ENCODE peak calls at places on chromosomes 2 and 18, in seven cellular contexts. L is stomach, B is lower leg skin, K is adrenal gland, C is prostate gland, O is heart left ventricle, I is body of pancreas. E is an unnamed sample.

GRCh38 chr2:37928377-37928776 is 3.3 kb downstream of the RMDN2 start:
- DNase-seq in L (no peak), I (no peak), B (no peak), O (no peak), K (no peak), C (no peak), E (no peak)

GRCh38 chr2:29011650-29012060 is 30.6 kb downstream of the TOGARAM2 start:
- DNase-seq in L (peak), K (peak), C (no peak), B (no peak), I (peak), O (peak), E (peak)

GRCh38 chr2:26516246-26516645 is 38.3 kb upstream of the OTOF start:
- DNase-seq in K (no peak), C (no peak), B (no peak), I (no peak), L (no peak), O (no peak), E (no peak)

GRCh38 chr2:202140522-202141292 is 67.7 kb downstream of the KIAA2012 start:
- DNase-seq in O (no peak), I (no peak), C (no peak), L (no peak), K (no peak), B (no peak), E (no peak)

GRCh38 chr2:178109813-178110212 is 2.4 kb upstream of the RBM45 start:
- DNase-seq in K (no peak), C (no peak), B (no peak), O (no peak), L (no peak), I (no peak), E (no peak)

GRCh38 chr2:39851691-39852110 is 72.6 kb upstream of the THUMPD2 start:
- DNase-seq in I (no peak), C (no peak), K (peak), L (no peak), B (no peak), O (no peak), E (no peak)

GRCh38 chr2:223537669-223538601 is 64.2 kb downstream of the SCG2 start:
- DNase-seq in I (no peak), L (no peak), K (no peak), C (no peak), O (no peak), B (no peak), E (no peak)

GRCh38 chr2:67877281-67877680 is 185.5 kb downstream of the C1D start:
- DNase-seq in K (no peak), C (no peak), I (no peak), B (no peak), O (no peak), L (no peak), E (no peak)

GRCh38 chr2:2291500-2292260 is 39.4 kb downstream of the MYT1L start:
- DNase-seq in O (no peak), I (peak), B (no peak), K (no peak), L (no peak), C (peak), E (no peak)

GRCh38 chr2:239322414-239323086 is 78.3 kb downstream of the HDAC4 start:
- DNase-seq in C (no peak), L (no peak), K (peak), O (peak), I (peak), B (no peak), E (no peak)

GRCh38 chr18:6956495-6956894 is 161.1 kb downstream of the LAMA1 start:
- DNase-seq in C (no peak), O (no peak), K (no peak), I (peak), B (no peak), L (no peak), E (no peak)

GRCh38 chr2:121273116-121273515 is 11.9 kb downstream of the TFCP2L1 start:
- DNase-seq in K (no peak), L (no peak), I (no peak), B (no peak), O (no peak), C (no peak), E (no peak)

GRCh38 chr2:101479810-101480209 is 4.9 kb upstream of the RFX8 start:
- DNase-seq in I (no peak), L (no peak), O (no peak), B (no peak), C (no peak), K (no peak), E (no peak)

GRCh38 chr2:29082804-29083495 is 8.6 kb upstream of the PCARE start:
- DNase-seq in C (no peak), O (no peak), I (no peak), B (no peak), K (no peak), L (no peak), E (no peak)

GRCh38 chr2:75284345-75284744 is 85.0 kb upstream of the TACR1 start:
- DNase-seq in K (no peak), L (no peak), B (no peak), O (no peak), I (no peak), C (no peak), E (no peak)

GRCh38 chr2:134567666-134568065 is 151.1 kb downstream of the TMEM163 start:
- DNase-seq in K (no peak), O (no peak), B (no peak), C (no peak), L (no peak), I (no peak), E (no peak)

GRCh38 chr2:240873805-240874714 is 5.4 kb downstream of the AGXT start:
- DNase-seq in L (no peak), B (no peak), I (no peak), O (no peak), K (no peak), C (no peak), E (no peak)

GRCh38 chr18:48418000-48418399 is 8.8 kb upstream of the ZBTB7C start:
- DNase-seq in K (no peak), C (no peak), I (no peak), O (no peak), L (no peak), B (no peak), E (no peak)

GRCh38 chr18:44599409-44599808 is 81.3 kb upstream of the SETBP1 start:
- DNase-seq in K (peak), B (no peak), I (peak), C (no peak), O (peak), L (no peak), E (no peak)

GRCh38 chr2:174683392-174683759 is 80.9 kb downstream of the CHRNA1 start:
- DNase-seq in K (no peak), B (no peak), I (no peak), L (no peak), O (no peak), C (no peak), E (no peak)

GRCh38 chr2:43157506-43158232 is 68.7 kb downstream of the ZFP36L2 start:
- DNase-seq in C (no peak), O (no peak), K (no peak), I (no peak), L (no peak), B (no peak), E (no peak)

GRCh38 chr2:121562269-121563176 is 31.8 kb downstream of the RNU4ATAC start:
- DNase-seq in K (no peak), O (no peak), L (no peak), I (no peak), B (no peak), C (no peak), E (no peak)

GRCh38 chr2:15801439-15801838 is 138.9 kb upstream of the MYCN start:
- DNase-seq in O (no peak), I (no peak), C (no peak), K (no peak), L (no peak), B (no peak), E (no peak)

GRCh38 chr2:43082111-43082877 is 144.1 kb downstream of the ZFP36L2 start:
- DNase-seq in K (peak), B (no peak), L (no peak), O (peak), C (no peak), I (no peak), E (no peak)

GRCh38 chr2:178912416-178913056 is 105.3 kb upstream of the TTN start:
- DNase-seq in K (no peak), I (no peak), L (no peak), C (no peak), O (no peak), B (no peak), E (no peak)

GRCh38 chr2:209431701-209432100 is 7.9 kb downstream of the MAP2 start:
- DNase-seq in L (no peak), C (peak), O (no peak), I (no peak), K (no peak), B (peak), E (no peak)

GRCh38 chr2:217231724-217232123 is 371.9 kb upstream of the TNP1 start:
- DNase-seq in L (no peak), K (no peak), C (no peak), O (no peak), B (no peak), I (no peak), E (no peak)

GRCh38 chr2:162013514-162014205 is 60.4 kb downstream of the DPP4 start:
- DNase-seq in O (no peak), B (no peak), C (no peak), I (no peak), L (no peak), K (no peak), E (no peak)

GRCh38 chr2:177598321-177598922 is 205.8 kb downstream of the AGPS start:
- DNase-seq in B (no peak), L (no peak), I (no peak), K (no peak), O (peak), C (no peak), E (no peak)

GRCh38 chr2:74573747-74574562 is 19.4 kb downstream of the DOK1 start:
- DNase-seq in K (no peak), I (no peak), O (no peak), L (no peak), B (peak), C (no peak), E (no peak)

GRCh38 chr2:64863097-64863820 is 125.9 kb upstream of the SLC1A4 start:
- DNase-seq in L (no peak), C (no peak), I (no peak), K (no peak), B (no peak), O (no peak), E (no peak)

GRCh38 chr18:68426731-68427315 is 288.1 kb downstream of the TMX3 start:
- DNase-seq in I (no peak), O (no peak), C (no peak), L (no peak), B (no peak), K (no peak), E (no peak)

GRCh38 chr2:173963323-173963816 is 1.8 kb downstream of the SP3 start:
- DNase-seq in K (peak), C (no peak), O (no peak), B (peak), I (no peak), L (no peak), E (peak)

GRCh38 chr2:227781841-227782240 is 31.8 kb upstream of the CCL20 start:
- DNase-seq in B (no peak), O (no peak), C (no peak), I (no peak), L (no peak), K (no peak), E (no peak)

GRCh38 chr18:10965104-10965503 is 184.3 kb downstream of the PIEZO2 start:
- DNase-seq in I (no peak), K (no peak), C (no peak), O (no peak), L (no peak), B (no peak), E (no peak)

DNA sequence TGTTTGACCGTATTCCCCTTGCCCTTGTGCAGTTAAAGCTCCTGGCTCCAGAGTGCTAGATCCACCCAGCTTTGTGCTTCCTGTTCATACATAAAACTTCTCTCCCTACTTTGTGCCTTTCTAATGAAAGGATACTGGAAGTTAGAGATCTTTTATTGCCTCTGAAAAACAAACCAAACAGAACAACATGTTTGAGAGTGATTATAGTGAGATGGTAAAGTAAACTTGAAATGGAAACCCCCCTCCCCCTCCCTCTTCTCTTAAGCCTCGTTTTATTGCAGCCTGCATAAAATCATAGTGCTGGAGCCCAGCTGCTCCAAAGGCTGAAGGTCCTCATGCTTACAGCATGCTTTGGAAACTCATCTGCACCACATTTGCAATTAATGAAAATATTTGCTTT is 125.1 kb downstream of the TANC1 start:
- DNase-seq in O (no peak), K (no peak), I (no peak), B (no peak), L (no peak), C (peak), E (no peak)
- TF ChIP-seq POLR2A in O (no peak), K (no peak), I (no peak), B (no peak), L (no peak), C (no peak), E (no peak)

DNA sequence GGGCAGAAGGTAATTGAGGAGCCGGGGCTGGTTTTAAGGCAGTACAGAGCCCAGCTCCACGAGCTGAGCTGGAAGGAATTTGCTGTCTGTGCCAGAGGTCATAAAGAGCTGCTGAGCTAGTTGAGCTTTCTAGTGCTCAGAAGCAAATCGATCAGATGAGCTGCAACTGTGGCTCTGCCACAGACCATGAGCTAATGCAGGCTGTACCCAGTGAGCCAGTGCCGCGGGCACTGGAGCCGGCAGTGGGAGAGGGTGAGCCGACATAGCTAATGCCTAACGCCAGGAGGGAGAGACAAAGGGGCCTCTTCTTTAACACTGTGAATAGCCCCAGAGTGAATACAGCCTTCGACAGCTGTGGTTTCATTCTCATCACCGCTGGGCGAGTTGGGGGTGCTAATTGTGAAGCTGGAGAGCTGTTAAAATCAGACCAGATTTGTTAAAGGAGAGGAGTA is 410.1 kb upstream of the TCF4 start:
- DNase-seq in C (peak), K (no peak), B (no peak), O (no peak), L (no peak), I (peak), E (no peak)
- H3K4me3 ChIP-seq in C (no peak), K (no peak), B (no peak), O (no peak), L (no peak), I (no peak), E (peak)

GRCh38 chr2:55159752-55160151 is 72.3 kb downstream of the CLHC1 start:
- DNase-seq in O (no peak), K (no peak), L (no peak), B (no peak), C (no peak), I (no peak), E (no peak)
- TF ChIP-seq CTCF in O (no peak), K (no peak), L (no peak), B (no peak), C (no peak), I (no peak), E (no peak)

DNA sequence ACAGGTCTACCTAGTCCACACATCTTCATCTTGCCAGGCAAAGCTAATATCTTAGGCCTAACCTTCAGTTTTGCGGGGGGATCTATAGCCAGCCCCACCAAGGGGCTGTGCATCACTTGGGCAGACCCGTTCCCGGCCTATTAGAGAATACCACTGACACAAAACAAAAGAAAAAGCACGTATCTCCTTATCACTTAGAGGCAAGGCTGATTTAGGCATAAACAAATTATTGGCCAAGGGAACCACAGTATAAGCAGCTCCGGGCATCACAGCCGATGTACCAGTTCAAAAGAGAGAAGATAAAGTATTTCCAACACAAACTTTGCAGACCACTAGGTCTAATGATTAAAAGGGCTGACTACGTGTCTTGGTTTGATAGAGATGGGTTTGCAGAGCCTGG is 248.0 kb downstream of the TCF4 start:
- DNase-seq in O (no peak), B (no peak), K (no peak), L (no peak), C (no peak), I (no peak), E (no peak)
- TF ChIP-seq POLR2A in O (no peak), B (no peak), K (no peak), L (no peak), C (no peak), I (no peak), E (no peak)